ENCODE peak calls at places on chromosomes 5 and 9, in ten cellular contexts. V, E, J, A, N, M, F, Q, S and O are unnamed samples.

GRCh38 chr5:132782101-132782500 is 5.1 kb upstream of the SEPTIN8 start:
- DNase-seq in V (peak), E (no peak), J (no peak), A (no peak), N (peak), M (no peak), F (no peak), Q (peak), S (no peak), O (no peak)

GRCh38 chr5:168334161-168335094 is 43.0 kb downstream of the WWC1 start:
- DNase-seq in V (no peak), E (peak), J (peak), A (no peak), N (peak), M (no peak), F (no peak), Q (peak), S (no peak), O (no peak)

GRCh38 chr9:1941989-1942388 is 73.2 kb upstream of the SMARCA2 start:
- DNase-seq in V (no peak), E (no peak), J (no peak), A (no peak), N (no peak), M (no peak), F (no peak), Q (no peak), S (no peak), O (no peak)

GRCh38 chr5:34929720-34930526 is 564 bp downstream of the DNAJC21 start:
- DNase-seq in V (peak), E (peak), J (peak), A (no peak), N (peak), M (peak), F (peak), Q (peak), S (peak), O (peak)

GRCh38 chr5:95664204-95664786 is 17.7 kb downstream of the RFESD start:
- DNase-seq in V (no peak), E (no peak), J (peak), A (no peak), N (no peak), M (peak), F (no peak), Q (peak), S (no peak), O (no peak)

GRCh38 chr9:42386477-42386876 is 203.0 kb downstream of the SPATA31A6 start:
- DNase-seq in V (no peak), E (no peak), J (no peak), A (no peak), N (no peak), M (no peak), F (no peak), Q (no peak), S (no peak), O (no peak)

GRCh38 chr5:57642066-57642465 is 159.5 kb upstream of the ACTBL2 start:
- DNase-seq in V (no peak), E (no peak), J (no peak), A (no peak), N (peak), M (no peak), F (no peak), Q (no peak), S (no peak), O (no peak)

GRCh38 chr5:80213467-80213866 is 42.4 kb downstream of the SERINC5 start:
- DNase-seq in V (no peak), E (no peak), J (no peak), A (no peak), N (no peak), M (no peak), F (no peak), Q (no peak), S (no peak), O (no peak)

GRCh38 chr9:132486706-132487350 is 76.8 kb downstream of the CFAP77 start:
- DNase-seq in V (no peak), E (no peak), J (no peak), A (no peak), N (no peak), M (no peak), F (no peak), Q (no peak), S (no peak), O (peak)

GRCh38 chr5:133754575-133755169 is 142.3 kb upstream of the FSTL4 start:
- DNase-seq in V (no peak), E (peak), J (no peak), A (no peak), N (peak), M (peak), F (no peak), Q (no peak), S (no peak), O (no peak)

GRCh38 chr9:77128125-77128789 is 49.1 kb upstream of the VPS13A start:
- DNase-seq in V (no peak), E (no peak), J (no peak), A (no peak), N (peak), M (no peak), F (no peak), Q (no peak), S (no peak), O (no peak)

GRCh38 chr5:146047396-146047795 is 58.0 kb downstream of the PLAC8L1 start:
- DNase-seq in V (no peak), E (no peak), J (no peak), A (no peak), N (no peak), M (peak), F (no peak), Q (peak), S (no peak), O (no peak)

GRCh38 chr9:129145841-129146292 is 32.2 kb downstream of the IER5L start:
- DNase-seq in V (no peak), E (no peak), J (no peak), A (no peak), N (peak), M (no peak), F (peak), Q (peak), S (no peak), O (no peak)

GRCh38 chr5:13814293-13814692 is 130.2 kb downstream of the DNAH5 start:
- DNase-seq in V (no peak), E (no peak), J (no peak), A (no peak), N (no peak), M (no peak), F (no peak), Q (peak), S (no peak), O (no peak)

GRCh38 chr5:174413520-174414314 is 310.7 kb upstream of the MSX2 start:
- DNase-seq in V (no peak), E (peak), J (no peak), A (peak), N (no peak), M (no peak), F (no peak), Q (peak), S (no peak), O (no peak)

GRCh38 chr5:114308017-114308416 is 53.9 kb upstream of the KCNN2 start:
- DNase-seq in V (no peak), E (no peak), J (no peak), A (no peak), N (peak), M (no peak), F (no peak), Q (no peak), S (no peak), O (no peak)

GRCh38 chr5:153404747-153405146 is 85.7 kb upstream of the GRIA1 start:
- DNase-seq in V (no peak), E (no peak), J (no peak), A (no peak), N (peak), M (no peak), F (no peak), Q (no peak), S (no peak), O (no peak)

GRCh38 chr9:18472435-18472834 is 1.5 kb upstream of the ADAMTSL1 start:
- DNase-seq in V (no peak), E (no peak), J (no peak), A (no peak), N (no peak), M (no peak), F (no peak), Q (no peak), S (no peak), O (no peak)

GRCh38 chr5:1745806-1746370 is 53.7 kb downstream of the MRPL36 start:
- DNase-seq in V (peak), E (no peak), J (no peak), A (no peak), N (peak), M (peak), F (no peak), Q (no peak), S (no peak), O (no peak)

GRCh38 chr9:133066181-133066983 is 4.6 kb downstream of the CEL start:
- DNase-seq in V (no peak), E (no peak), J (no peak), A (no peak), N (no peak), M (no peak), F (no peak), Q (no peak), S (no peak), O (no peak)

GRCh38 chr5:80192507-80193241 is 63.2 kb downstream of the SERINC5 start:
- DNase-seq in V (no peak), E (peak), J (no peak), A (no peak), N (no peak), M (no peak), F (no peak), Q (no peak), S (no peak), O (no peak)

GRCh38 chr5:93454896-93455295 is 126.1 kb downstream of the NR2F1-AS1 start:
- DNase-seq in V (no peak), E (no peak), J (no peak), A (no peak), N (no peak), M (no peak), F (no peak), Q (no peak), S (no peak), O (no peak)

GRCh38 chr5:139065296-139065695 is 132.9 kb downstream of the SIL1 start:
- DNase-seq in V (no peak), E (no peak), J (no peak), A (no peak), N (no peak), M (no peak), F (no peak), Q (no peak), S (no peak), O (no peak)

GRCh38 chr5:31948006-31948405 is 226.1 kb downstream of the GOLPH3 start:
- DNase-seq in V (peak), E (no peak), J (no peak), A (no peak), N (no peak), M (no peak), F (no peak), Q (no peak), S (no peak), O (no peak)

GRCh38 chr9:21465859-21466518 is 16.1 kb downstream of the IFNE start:
- DNase-seq in V (no peak), E (peak), J (peak), A (peak), N (no peak), M (no peak), F (no peak), Q (peak), S (no peak), O (no peak)

GRCh38 chr5:157718529-157718928 is 12.7 kb upstream of the THG1L start:
- DNase-seq in V (no peak), E (peak), J (no peak), A (peak), N (no peak), M (no peak), F (no peak), Q (peak), S (no peak), O (no peak)

GRCh38 chr9:6218099-6218502 is 2.5 kb downstream of the IL33 start:
- DNase-seq in V (no peak), E (no peak), J (no peak), A (no peak), N (no peak), M (no peak), F (no peak), Q (no peak), S (no peak), O (no peak)

GRCh38 chr9:1554123-1555045 is 460.8 kb upstream of the SMARCA2 start:
- DNase-seq in V (no peak), E (no peak), J (no peak), A (no peak), N (no peak), M (no peak), F (no peak), Q (no peak), S (no peak), O (no peak)

GRCh38 chr9:76216161-76216649 is 178.0 kb downstream of the RFK start:
- DNase-seq in V (no peak), E (peak), J (no peak), A (peak), N (no peak), M (no peak), F (no peak), Q (peak), S (no peak), O (no peak)

GRCh38 chr5:119435436-119436132 is 16.7 kb upstream of the HSD17B4 start:
- DNase-seq in V (no peak), E (peak), J (peak), A (no peak), N (peak), M (peak), F (peak), Q (peak), S (no peak), O (no peak)
- TF ChIP-seq CTCF in V (peak), E (peak), J (peak), A (peak), N (peak), M (peak), F (peak), Q (peak), S (peak), O (peak)

GRCh38 chr9:93298498-93299417 is 114.8 kb downstream of the WNK2 start:
- DNase-seq in V (no peak), E (no peak), J (no peak), A (no peak), N (peak), M (no peak), F (no peak), Q (no peak), S (no peak), O (no peak)
- TF ChIP-seq CTCF in V (no peak), E (no peak), J (no peak), A (no peak), N (no peak), M (no peak), F (no peak), Q (no peak), S (no peak), O (no peak)

DNA sequence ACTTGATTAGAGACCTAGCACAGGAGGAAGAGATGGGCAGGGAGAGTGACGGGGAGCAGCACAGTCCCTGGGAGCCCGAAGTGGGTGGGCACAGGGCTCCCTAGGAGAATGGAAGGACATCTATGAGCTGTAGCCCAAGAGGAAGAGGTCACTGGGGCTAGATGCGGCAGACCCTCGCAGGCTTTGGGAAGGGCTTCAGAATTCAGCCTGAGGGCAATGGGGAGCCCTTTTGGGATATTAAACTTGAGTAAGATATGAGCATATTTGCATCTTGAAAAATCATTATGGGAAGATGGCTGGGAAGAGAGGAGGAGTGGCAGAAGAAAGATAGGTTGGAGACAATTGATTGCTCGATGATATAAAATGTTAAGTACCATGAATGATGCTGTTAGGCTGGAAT is 48.9 kb upstream of the IL17B start:
- DNase-seq in V (no peak), E (no peak), J (no peak), A (no peak), N (no peak), M (no peak), F (no peak), Q (no peak), S (no peak), O (no peak)
- TF ChIP-seq CTCF in V (no peak), E (no peak), J (no peak), A (no peak), N (no peak), M (no peak), F (no peak), Q (no peak), S (no peak), O (no peak)

GRCh38 chr5:15807248-15807647 is 307.3 kb downstream of the FBXL7 start:
- DNase-seq in V (no peak), E (no peak), J (no peak), A (no peak), N (no peak), M (no peak), F (peak), Q (no peak), S (no peak), O (no peak)

GRCh38 chr5:15806613-15807012 is 306.6 kb downstream of the FBXL7 start:
- DNase-seq in V (no peak), E (no peak), J (no peak), A (no peak), N (no peak), M (no peak), F (no peak), Q (no peak), S (no peak), O (no peak)

GRCh38 chr5:15808577-15808976 is 308.6 kb downstream of the FBXL7 start:
- DNase-seq in V (no peak), E (no peak), J (no peak), A (no peak), N (no peak), M (no peak), F (no peak), Q (no peak), S (no peak), O (no peak)

GRCh38 chr5:15803280-15803679 is 303.3 kb downstream of the FBXL7 start:
- DNase-seq in V (no peak), E (no peak), J (no peak), A (no peak), N (no peak), M (no peak), F (no peak), Q (no peak), S (no peak), O (no peak)

GRCh38 chr5:15807861-15808260 is 307.9 kb downstream of the FBXL7 start:
- DNase-seq in V (no peak), E (no peak), J (no peak), A (peak), N (no peak), M (no peak), F (peak), Q (peak), S (no peak), O (no peak)
- TF ChIP-seq CTCF in V (no peak), E (no peak), J (no peak), A (peak), N (no peak), M (no peak), F (peak), Q (peak), S (no peak), O (no peak)

GRCh38 chr5:181005791-181006190 is 17.1 kb downstream of the BTNL3 start:
- DNase-seq in V (no peak), E (no peak), J (no peak), A (no peak), N (no peak), M (no peak), F (no peak), Q (no peak), S (no peak), O (no peak)
- TF ChIP-seq CTCF in V (no peak), E (no peak), J (no peak), A (no peak), N (no peak), M (no peak), F (no peak), Q (no peak), S (no peak), O (no peak)

GRCh38 chr5:144331361-144331760 is 160.7 kb downstream of the KCTD16 start:
- DNase-seq in V (no peak), E (no peak), J (no peak), A (no peak), N (no peak), M (no peak), F (no peak), Q (no peak), S (no peak), O (no peak)

GRCh38 chr5:144328980-144329379 is 158.3 kb downstream of the KCTD16 start:
- DNase-seq in V (no peak), E (no peak), J (no peak), A (no peak), N (no peak), M (no peak), F (no peak), Q (no peak), S (no peak), O (no peak)

GRCh38 chr5:144333336-144333920 is 162.8 kb downstream of the KCTD16 start:
- DNase-seq in V (no peak), E (no peak), J (no peak), A (peak), N (no peak), M (no peak), F (no peak), Q (peak), S (no peak), O (no peak)

GRCh38 chr5:144335561-144335960 is 164.9 kb downstream of the KCTD16 start:
- DNase-seq in V (no peak), E (no peak), J (no peak), A (no peak), N (no peak), M (no peak), F (no peak), Q (no peak), S (no peak), O (no peak)

DNA sequence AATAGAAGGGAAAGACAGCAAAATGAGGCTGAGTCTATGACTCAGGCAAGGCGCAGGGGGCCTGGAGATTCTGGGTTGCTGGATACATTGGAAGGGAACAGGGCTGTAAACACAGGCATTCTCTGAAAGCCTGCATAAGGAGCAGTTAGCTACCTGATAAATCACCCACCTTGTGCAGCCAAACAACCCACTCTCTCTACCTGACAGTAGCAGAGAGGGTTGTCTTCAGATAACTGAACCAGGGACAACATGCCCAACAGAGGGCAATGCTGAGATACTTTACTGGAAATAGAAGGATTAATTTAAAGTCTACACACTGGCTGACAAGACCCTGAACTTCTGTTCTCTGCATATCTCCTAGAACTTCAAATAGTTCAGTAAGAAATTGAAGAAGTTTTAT is 161.6 kb downstream of the KCTD16 start:
- DNase-seq in V (no peak), E (peak), J (no peak), A (no peak), N (peak), M (no peak), F (no peak), Q (no peak), S (no peak), O (no peak)
- TF ChIP-seq CTCF in V (peak), E (no peak), J (peak), A (no peak), N (peak), M (no peak), F (no peak), Q (peak), S (peak), O (peak)

GRCh38 chr9:127973169-127974001 is 7.4 kb downstream of the EEIG1 start:
- DNase-seq in V (no peak), E (no peak), J (no peak), A (no peak), N (peak), M (peak), F (peak), Q (no peak), S (no peak), O (no peak)
- TF ChIP-seq CTCF in V (no peak), E (no peak), J (no peak), A (no peak), N (no peak), M (peak), F (peak), Q (no peak), S (no peak), O (no peak)

DNA sequence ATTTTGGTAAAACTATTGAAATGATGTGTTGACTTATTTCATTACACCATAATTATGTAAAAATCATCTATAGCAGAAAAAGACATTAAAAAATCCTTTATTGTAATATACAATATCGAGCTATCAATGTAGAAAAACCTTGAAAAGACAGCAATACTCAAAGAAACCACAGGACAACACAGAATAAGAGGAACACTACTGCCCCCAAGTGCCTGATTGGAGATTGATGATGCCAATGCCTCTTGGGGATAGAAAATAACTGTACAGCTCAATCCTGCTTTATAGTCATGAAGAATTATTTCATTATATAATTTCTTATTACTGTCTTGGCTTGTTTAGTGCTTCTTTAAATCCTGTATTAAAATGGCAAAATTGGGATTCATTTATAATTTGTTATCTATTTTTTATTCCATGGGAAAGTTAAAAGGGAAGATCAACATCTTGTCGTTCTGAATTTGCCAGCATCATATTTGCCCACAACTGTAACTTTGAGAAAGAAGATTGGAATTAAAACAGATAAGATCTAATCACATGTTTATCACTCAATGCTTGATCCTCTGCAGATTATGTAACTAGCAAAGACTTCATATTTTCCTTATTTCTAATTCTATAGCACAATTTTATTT is 337.5 kb downstream of the CDH9 start:
- DNase-seq in V (no peak), E (peak), J (peak), A (no peak), N (peak), M (no peak), F (no peak), Q (peak), S (peak), O (peak)
- TF ChIP-seq CTCF in V (peak), E (peak), J (peak), A (no peak), N (peak), M (no peak), F (peak), Q (peak), S (peak), O (peak)

DNA sequence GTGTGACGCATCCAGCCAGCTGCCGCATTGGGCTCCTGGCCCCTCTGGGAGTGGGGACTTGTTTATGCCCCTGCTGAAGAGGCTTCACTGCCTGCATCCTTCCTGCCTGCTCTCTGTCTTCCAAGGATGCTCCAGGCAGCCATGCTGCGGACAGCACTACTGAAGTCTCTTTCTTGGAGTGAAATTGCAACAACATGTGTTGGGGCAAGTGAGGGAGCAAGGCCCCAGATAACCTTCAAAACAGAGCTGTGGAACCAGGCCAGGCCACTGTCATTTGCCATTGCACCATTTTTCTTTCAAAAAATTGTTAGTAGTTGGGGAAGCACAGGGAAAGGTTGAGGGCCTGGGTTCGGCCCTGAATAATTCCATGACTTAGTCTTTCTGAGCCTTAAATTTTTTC is 169.6 kb upstream of the ADRA1B start:
- DNase-seq in V (no peak), E (no peak), J (no peak), A (no peak), N (no peak), M (no peak), F (no peak), Q (no peak), S (no peak), O (no peak)
- TF ChIP-seq CTCF in V (no peak), E (no peak), J (no peak), A (no peak), N (no peak), M (no peak), F (no peak), Q (no peak), S (no peak), O (no peak)